ENCODE peak calls at places on chromosome 1, in five cellular contexts. E is PC-3, Y is HCT116, Q is GM23248, B is SK-N-SH. X is an unnamed sample. For H3K9me2, the result is how much of the 10 kb centered on the place peaks cover.

GRCh38 chr1:154931940-154932487 is 4.5 kb downstream of the PMVK start:
- DNase-seq in E (peak), Y (peak), Q (peak), B (no peak), X (no peak)

GRCh38 chr1:154970631-154971340 is at the start of gene SHC1:
- DNase-seq in E (peak), Y (no peak), Q (peak), B (peak), X (peak)

GRCh38 chr1:182739545-182739944 is 50.0 kb upstream of the NPL start:
- DNase-seq in E (no peak), Y (no peak), Q (no peak), B (peak), X (no peak)

GRCh38 chr1:7549277-7549676 is 221.8 kb upstream of the VAMP3 start:
- DNase-seq in E (peak), Y (peak), Q (peak), B (no peak), X (no peak)

GRCh38 chr1:107879338-107879737 is 85.6 kb downstream of the VAV3 start:
- DNase-seq in E (no peak), Y (no peak), Q (peak), B (no peak), X (no peak)

GRCh38 chr1:78996791-78997190 is 9.7 kb downstream of the ADGRL4 start:
- DNase-seq in E (no peak), Y (no peak), Q (no peak), B (no peak), X (no peak)

GRCh38 chr1:101183388-101183699 is 53.5 kb upstream of the S1PR1 start:
- DNase-seq in E (no peak), Y (no peak), Q (no peak), B (no peak), X (no peak)

GRCh38 chr1:16418823-16419425 is 18.3 kb downstream of the SPATA21 start:
- DNase-seq in E (no peak), Y (no peak), Q (peak), B (no peak), X (no peak)

GRCh38 chr1:29120367-29120766 is 3.3 kb downstream of the TMEM200B start:
- DNase-seq in E (no peak), Y (no peak), Q (no peak), B (no peak), X (no peak)

DNA sequence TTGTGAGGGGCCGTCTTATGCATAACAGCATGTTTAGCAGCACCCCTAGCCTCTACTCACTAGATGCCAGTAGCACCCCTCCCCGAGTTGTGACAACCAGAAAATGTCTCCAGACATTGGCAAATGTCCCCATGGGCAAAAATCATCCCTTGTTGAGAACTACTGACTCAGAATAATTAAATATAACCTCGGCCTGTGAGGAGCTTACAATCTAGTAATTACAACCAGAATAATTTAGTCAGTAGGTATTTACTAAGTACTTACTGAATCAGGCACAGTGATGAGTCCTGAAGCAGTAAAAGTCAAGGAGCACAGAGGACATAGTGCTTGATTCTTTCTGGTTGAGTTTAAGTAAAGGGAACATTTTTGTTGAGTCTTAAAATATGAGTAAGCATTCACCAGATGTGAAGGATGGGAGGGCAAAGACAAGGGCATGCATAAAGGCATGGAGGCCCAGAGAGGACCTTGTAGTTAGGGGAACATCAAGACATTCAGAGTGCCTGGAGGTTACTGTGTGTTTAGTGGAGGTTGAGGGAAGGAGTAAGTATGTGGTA is 44.1 kb upstream of the KCNQ4 start:
- DNase-seq in E (no peak), Y (no peak), Q (peak), B (no peak), X (no peak)
- H3K27ac ChIP-seq in E (no peak), Y (no peak), Q (peak), B (no peak), X (peak)

GRCh38 chr1:15008783-15009709 is 144.5 kb upstream of the TMEM51 start:
- DNase-seq in E (no peak), Y (no peak), Q (no peak), B (no peak), X (no peak)
- H3K9ac ChIP-seq in E (no peak), Y (no peak), Q (no peak), B (no peak), X (no peak)

DNA sequence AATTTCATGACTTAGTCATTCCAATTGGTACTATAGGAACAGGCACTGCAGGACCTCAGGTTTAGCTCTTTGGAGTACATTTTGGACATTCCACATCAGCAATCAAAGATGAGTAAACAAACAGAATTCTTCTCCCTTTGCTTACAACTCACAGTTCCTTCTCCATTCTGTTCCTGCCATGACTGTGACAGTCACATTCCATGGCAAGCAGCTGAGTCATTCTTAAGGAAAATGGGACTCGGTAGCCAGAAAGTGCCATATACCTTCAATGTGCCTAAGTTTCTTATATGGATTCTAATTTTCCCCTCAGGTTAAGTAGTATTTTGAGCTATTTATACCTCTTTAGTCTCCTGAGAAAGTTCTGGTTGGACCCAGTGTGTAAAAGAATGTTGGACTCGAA is 25.6 kb downstream of the CRCT1 start:
- DNase-seq in E (no peak), Y (no peak), Q (no peak), B (no peak), X (no peak)
- H3K9me2 ChIP-seq in E (under half), Y (under half), Q (under half), B (under half), X (under half)

DNA sequence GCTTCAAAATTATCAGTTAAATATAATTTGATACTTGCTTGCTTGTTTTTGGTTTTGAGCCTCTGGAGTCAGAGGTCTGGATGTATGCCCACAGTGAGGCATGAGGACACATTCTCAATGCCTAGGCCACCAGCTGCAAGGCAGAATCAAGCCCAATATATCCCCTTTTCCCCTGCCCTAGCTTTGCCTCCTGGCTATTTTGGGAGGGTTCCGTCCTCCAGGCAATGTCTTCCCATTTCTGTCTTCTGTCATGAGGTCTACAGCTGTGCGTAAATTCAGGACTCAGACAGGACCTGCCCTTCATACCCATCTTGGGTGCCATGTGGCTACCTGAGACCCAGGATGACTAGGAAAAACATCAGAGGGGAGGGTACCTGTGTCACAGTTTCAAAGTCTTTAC is 19.2 kb downstream of the NRDC start:
- DNase-seq in E (no peak), Y (no peak), Q (no peak), B (no peak), X (no peak)
- H3K27ac ChIP-seq in E (no peak), Y (no peak), Q (no peak), B (no peak), X (no peak)

GRCh38 chr1:25874209-25874608 is 1.3 kb downstream of the PAQR7 start:
- DNase-seq in E (no peak), Y (no peak), Q (no peak), B (no peak), X (no peak)
- H3K9ac ChIP-seq in E (no peak), Y (peak), Q (peak), B (peak), X (peak)

DNA sequence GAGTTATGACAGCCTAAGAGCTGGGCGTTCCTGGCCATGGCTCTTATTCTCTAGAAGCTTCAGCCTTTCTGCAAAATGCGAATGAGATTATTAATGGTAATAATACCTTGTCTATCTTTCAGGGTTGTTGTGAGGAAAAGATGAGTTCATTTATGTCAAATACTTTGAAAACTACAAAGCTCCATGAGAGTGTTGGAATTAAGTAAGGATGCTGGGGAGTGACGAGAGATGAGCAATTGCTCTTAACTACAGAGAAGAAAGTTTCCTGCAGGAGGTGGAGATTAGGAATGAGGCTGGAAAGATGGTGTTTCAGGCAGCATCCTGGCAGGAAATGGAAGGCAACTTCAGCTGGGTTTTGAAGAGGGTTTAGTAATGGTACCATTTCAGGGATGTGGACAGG is 124.2 kb downstream of the CACNA1E start:
- DNase-seq in E (no peak), Y (no peak), Q (no peak), B (no peak), X (no peak)
- H3K9me2 ChIP-seq in E (under half), Y (under half), Q (under half), B (under half), X (under half)

DNA sequence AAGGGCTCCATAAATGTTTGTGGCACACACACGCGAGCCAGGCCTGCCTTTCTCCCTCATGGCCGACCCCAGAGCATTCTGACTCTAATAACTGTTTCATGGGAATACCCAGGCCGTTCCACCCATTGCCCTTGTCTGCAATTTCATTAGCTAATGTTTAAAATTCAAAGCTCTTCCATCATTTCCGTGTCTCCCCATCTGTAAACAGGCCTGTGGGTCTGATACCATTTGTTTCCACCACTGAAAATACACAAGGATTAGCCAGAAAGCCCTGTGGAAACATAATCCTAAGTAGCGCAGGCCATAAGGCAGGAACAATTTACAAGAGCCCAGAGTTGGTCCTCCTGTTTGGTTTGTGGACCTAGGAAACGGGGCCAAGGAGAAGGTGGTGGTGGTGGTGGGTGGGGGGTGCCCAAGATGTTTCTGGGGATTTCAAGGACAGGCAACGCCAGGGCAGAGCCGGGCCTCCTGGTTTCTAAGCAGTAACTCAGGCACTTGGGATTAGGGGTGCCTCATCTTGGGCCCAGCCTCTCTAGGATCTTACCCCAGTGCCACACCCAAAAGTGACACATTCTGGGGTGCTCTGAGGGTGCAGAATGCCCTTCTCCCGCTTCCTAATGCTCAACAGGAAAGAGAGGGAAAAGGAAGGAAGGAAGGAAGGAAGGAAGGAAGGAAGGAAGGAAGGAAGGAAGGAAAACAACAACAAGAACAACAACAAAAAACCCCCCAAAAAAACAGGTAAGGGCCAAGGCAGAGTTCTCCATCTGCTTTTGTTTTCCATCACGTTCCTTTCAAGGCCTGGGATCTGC is 79.4 kb downstream of the SSBP3 start:
- DNase-seq in E (no peak), Y (no peak), Q (no peak), B (no peak), X (no peak)
- H3K27ac ChIP-seq in E (no peak), Y (no peak), Q (peak), B (peak), X (peak)

GRCh38 chr1:33269621-33270020 is 13.3 kb downstream of the ZNF362 start:
- DNase-seq in E (no peak), Y (no peak), Q (no peak), B (no peak), X (no peak)

GRCh38 chr1:33270379-33270778 is 14.1 kb downstream of the ZNF362 start:
- DNase-seq in E (no peak), Y (no peak), Q (no peak), B (no peak), X (no peak)

GRCh38 chr1:33272509-33272908 is 16.2 kb downstream of the ZNF362 start:
- DNase-seq in E (no peak), Y (no peak), Q (no peak), B (no peak), X (no peak)

GRCh38 chr1:33271666-33272505 is 15.6 kb downstream of the ZNF362 start:
- DNase-seq in E (no peak), Y (no peak), Q (no peak), B (no peak), X (no peak)

GRCh38 chr1:33270808-33271465 is 14.6 kb downstream of the ZNF362 start:
- DNase-seq in E (no peak), Y (no peak), Q (no peak), B (no peak), X (no peak)
- H3K9ac ChIP-seq in E (no peak), Y (no peak), Q (no peak), B (no peak), X (no peak)

DNA sequence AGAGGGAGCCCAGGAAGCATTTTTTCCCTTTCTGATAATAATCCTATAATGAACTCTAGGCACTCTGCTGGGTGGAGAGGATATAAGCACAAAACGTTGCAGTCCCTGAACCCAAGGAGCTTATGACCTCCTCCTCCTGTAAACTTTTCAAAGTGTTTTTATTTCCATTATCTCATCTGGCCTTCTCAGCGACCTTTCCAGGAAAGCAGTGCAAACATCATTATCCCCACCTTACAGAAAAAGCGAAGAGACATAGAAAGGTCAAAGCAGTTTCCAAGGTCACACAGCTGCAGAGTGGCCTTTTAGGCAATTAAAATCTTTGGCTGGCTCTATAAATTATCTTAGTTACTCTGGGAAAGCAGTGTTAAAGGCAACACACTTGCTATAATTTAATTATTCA is 63.8 kb downstream of the OLFML3 start:
- DNase-seq in E (no peak), Y (no peak), Q (no peak), B (no peak), X (no peak)
- H3K9me2 ChIP-seq in E (under half), Y (under half), Q (under half), B (under half), X (under half)